ENCODE peak calls at places on chromosomes 13 and 19, in five cellular contexts. H is EH, U is psoas muscle, F is midbrain, I is T-cell. G is an unnamed sample.

GRCh38 chr19:54373781-54374266 is 9.1 kb upstream of the LAIR1 start:
- DNase-seq in H (no peak), U (no peak), I (no peak), F (no peak), G (no peak)

GRCh38 chr13:60571571-60571970 is 174.6 kb downstream of the TDRD3 start:
- DNase-seq in F (no peak), H (no peak), I (no peak), U (no peak), G (no peak)

GRCh38 chr19:16078759-16079707 is 2.7 kb downstream of the TPM4 start:
- DNase-seq in F (peak), U (peak), I (peak), H (peak), G (peak)

GRCh38 chr19:6906559-6906958 is 19.2 kb downstream of the ADGRE1 start:
- DNase-seq in F (no peak), H (no peak), U (no peak), I (no peak), G (no peak)

GRCh38 chr13:111856571-111856970 is 210.4 kb upstream of the SOX1 start:
- DNase-seq in F (no peak), I (no peak), H (no peak), U (no peak), G (no peak)

GRCh38 chr13:95784891-95785290 is 108.0 kb downstream of the DNAJC3 start:
- DNase-seq in F (no peak), I (no peak), U (no peak), H (peak), G (no peak)

GRCh38 chr13:109666656-109667448 is 119.5 kb downstream of the IRS2 start:
- DNase-seq in F (no peak), H (no peak), I (no peak), U (no peak), G (no peak)

GRCh38 chr19:42199440-42200115 is 17.9 kb downstream of the DEDD2 start:
- DNase-seq in I (peak), U (peak), F (no peak), H (no peak), G (peak)

GRCh38 chr19:41588497-41589209 is 12.7 kb downstream of the CEACAM21 start:
- DNase-seq in U (no peak), I (peak), H (peak), F (no peak), G (no peak)

GRCh38 chr19:13600802-13601201 is 94.5 kb upstream of the CACNA1A start:
- DNase-seq in U (no peak), F (no peak), I (no peak), H (no peak), G (no peak)

GRCh38 chr19:1399079-1399478 is 2.3 kb downstream of the GAMT start:
- DNase-seq in H (no peak), F (no peak), I (no peak), U (no peak), G (no peak)

GRCh38 chr13:38045278-38046048 is 175.9 kb upstream of the TRPC4 start:
- DNase-seq in F (no peak), U (no peak), H (peak), I (no peak), G (no peak)

GRCh38 chr13:60282708-60283107 is 114.3 kb upstream of the TDRD3 start:
- DNase-seq in I (no peak), H (no peak), U (no peak), F (no peak), G (no peak)

GRCh38 chr19:35297922-35298321 is 6.0 kb downstream of the MAG start:
- DNase-seq in F (no peak), U (no peak), H (no peak), I (no peak), G (no peak)

GRCh38 chr19:46892252-46893179 is 31.7 kb downstream of the ARHGAP35 start:
- DNase-seq in H (no peak), U (no peak), I (no peak), F (no peak), G (no peak)